ENCODE peak calls at places on chromosomes 3 and 15, in six cellular contexts. G is iris pigment epithelial cell; I is effector CD4-positive, alpha-beta T cell; U is mucosa of descending colon; L is ovary; P is nucleus accumbens. X is an unnamed sample.

GRCh38 chr3:29282431-29283296 is 1.8 kb downstream of the RBMS3 start:
- DNase-seq in G (peak; percentile 86), I (no peak), U (no peak), L (no peak), P (no peak), X (no peak)

GRCh38 chr3:39707314-39707909 is 102.0 kb upstream of the MYRIP start:
- DNase-seq in G (peak; percentile 49), I (no peak), U (no peak), L (no peak), P (no peak), X (no peak)

GRCh38 chr3:181921220-181921619 is 209.5 kb downstream of the SOX2 start:
- DNase-seq in G (no peak), I (no peak), U (no peak), L (no peak), P (no peak), X (no peak)

GRCh38 chr15:50247819-50248650 is 17.5 kb downstream of the HDC start:
- DNase-seq in G (peak; percentile 23), I (no peak), U (peak; percentile 67), L (no peak), P (no peak), X (no peak)

GRCh38 chr3:152638707-152639450 is 196.1 kb upstream of the P2RY1 start:
- DNase-seq in G (peak; percentile 40), I (no peak), U (no peak), L (peak; percentile 45), P (no peak), X (no peak)

GRCh38 chr3:40445880-40446279 is 11.3 kb upstream of the RPL14 start:
- DNase-seq in G (no peak), I (no peak), U (no peak), L (no peak), P (no peak), X (no peak)

GRCh38 chr15:52343831-52344230 is 48.2 kb upstream of the MYO5C start:
- DNase-seq in G (peak; percentile 77), I (no peak), U (no peak), L (no peak), P (no peak), X (no peak)

GRCh38 chr3:74267126-74267525 is 347.3 kb downstream of the CNTN3 start:
- DNase-seq in G (peak; percentile 13), I (no peak), U (no peak), L (no peak), P (no peak), X (no peak)

GRCh38 chr15:70078578-70079417 is 18.9 kb downstream of the TLE3 start:
- DNase-seq in G (no peak), I (no peak), U (no peak), L (peak; percentile 67), P (no peak), X (no peak)

GRCh38 chr3:141486735-141487418 is at the start of gene RASA2:
- DNase-seq in G (peak; percentile 63), I (peak; percentile 57), U (peak; percentile 87), L (peak; percentile 89), P (peak; percentile 73), X (peak; percentile 55)

GRCh38 chr15:38212759-38213158 is 39.9 kb upstream of the SPRED1 start:
- DNase-seq in G (no peak), I (no peak), U (no peak), L (no peak), P (no peak), X (no peak)

GRCh38 chr3:113084777-113085176 is 94.0 kb downstream of the GTPBP8 start:
- DNase-seq in G (peak; percentile 34), I (no peak), U (no peak), L (peak; percentile 61), P (no peak), X (no peak)

GRCh38 chr15:51341366-51342248 is at the start of gene GLDN:
- DNase-seq in G (peak; percentile 36), I (no peak), U (peak; percentile 60), L (peak; percentile 38), P (peak; percentile 67), X (no peak)

GRCh38 chr3:52004158-52004787 is 8.6 kb upstream of the RPL29 start:
- DNase-seq in G (peak; percentile 37), I (no peak), U (no peak), L (peak; percentile 63), P (peak; percentile 59), X (no peak)

GRCh38 chr3:134751831-134752230 is 43.2 kb upstream of the EPHB1 start:
- DNase-seq in G (no peak), I (no peak), U (no peak), L (no peak), P (no peak), X (no peak)

GRCh38 chr15:69735126-69735525 is 282.5 kb downstream of the RPLP1 start:
- DNase-seq in G (peak; percentile 69), I (no peak), U (no peak), L (no peak), P (no peak), X (no peak)